ENCODE peak calls at places on chromosome 1, in six cellular contexts. I, V, Z, E, S and B are unnamed samples.

GRCh38 chr1:19481826-19482398 is 3.4 kb downstream of the CAPZB start:
- DNase-seq in I (no peak), V (no peak), Z (peak; percentile 39), E (no peak), S (no peak), B (no peak)

GRCh38 chr1:235093685-235094592 is 34.7 kb downstream of the TOMM20 start:
- DNase-seq in I (peak; percentile 83), V (peak; percentile 82), Z (peak; percentile 87), E (peak; percentile 69), S (peak; percentile 77), B (peak; percentile 86)

GRCh38 chr1:39117985-39118384 is 86.5 kb upstream of the MACF1 start:
- DNase-seq in I (no peak), V (no peak), Z (no peak), E (no peak), S (no peak), B (no peak)

GRCh38 chr1:215932558-215932957 is 365.5 kb downstream of the KCTD3 start:
- DNase-seq in I (no peak), V (no peak), Z (no peak), E (no peak), S (no peak), B (no peak)

GRCh38 chr1:54248966-54249365 is 49.0 kb downstream of the MRPL37 start:
- DNase-seq in I (no peak), V (no peak), Z (no peak), E (no peak), S (no peak), B (no peak)

GRCh38 chr1:152107289-152107983 is 7.8 kb downstream of the TCHH start:
- DNase-seq in I (no peak), V (peak; percentile 2), Z (peak; percentile 56), E (no peak), S (no peak), B (no peak)

GRCh38 chr1:224673161-224673560 is 57.0 kb downstream of the CNIH3 start:
- DNase-seq in I (no peak), V (no peak), Z (no peak), E (no peak), S (no peak), B (no peak)

GRCh38 chr1:222167111-222167510 is 380.8 kb downstream of the HHIPL2 start:
- DNase-seq in I (peak; percentile 22), V (peak; percentile 29), Z (peak; percentile 64), E (peak; percentile 16), S (peak; percentile 60), B (peak; percentile 51)

DNA sequence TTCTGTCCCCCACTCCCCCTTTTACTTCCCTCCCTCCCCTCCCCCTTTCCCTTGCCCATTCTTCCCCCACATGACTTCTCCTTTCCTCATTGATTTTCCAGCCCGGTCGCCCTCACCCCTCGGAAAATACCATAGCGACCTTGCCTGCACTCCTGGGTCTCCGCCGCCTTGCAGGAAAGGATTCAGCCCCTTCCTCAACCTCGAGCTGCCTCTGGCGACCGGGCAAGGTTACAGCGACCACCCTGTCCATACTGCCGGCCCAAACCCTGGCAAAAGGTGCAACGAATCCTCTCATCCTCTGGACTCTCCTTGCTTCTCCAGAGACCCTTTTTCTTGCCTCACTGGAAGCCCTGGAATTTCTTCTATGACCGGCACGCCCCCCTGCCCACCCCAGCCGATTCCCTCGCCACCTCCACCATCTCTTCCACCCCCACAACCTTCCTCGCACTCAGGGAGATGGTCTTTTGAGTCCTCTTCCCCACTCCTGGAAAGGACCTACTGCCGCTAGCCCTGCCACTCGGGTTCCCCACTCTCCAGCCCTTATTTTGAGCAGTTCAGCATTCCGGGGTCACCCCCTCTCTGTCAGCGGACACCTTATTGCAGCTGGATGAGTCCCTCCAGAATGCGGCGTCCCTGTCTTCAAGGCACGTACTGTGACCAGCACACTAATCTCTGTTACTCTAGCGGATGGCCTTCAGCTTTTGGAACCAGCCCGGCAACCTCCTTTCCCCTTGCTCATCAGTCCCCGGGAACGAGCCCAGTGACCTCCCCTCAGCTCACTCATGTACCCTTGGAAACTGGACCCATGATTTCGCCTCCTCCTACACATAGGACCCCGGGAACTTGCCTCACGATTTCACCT is 846 bp downstream of the NSUN4 start:
- DNase-seq in I (no peak), V (peak; percentile 91), Z (peak; percentile 30), E (no peak), S (no peak), B (peak; percentile 18)
- TF ChIP-seq CTCF in I (no peak), V (no peak), Z (no peak), E (no peak), S (no peak), B (no peak)

GRCh38 chr1:232953176-232953524 is 2.7 kb downstream of the NTPCR start:
- DNase-seq in I (no peak), V (no peak), Z (no peak), E (no peak), S (no peak), B (no peak)
- TF ChIP-seq CTCF in I (no peak), V (no peak), Z (no peak), E (no peak), S (no peak), B (no peak)

GRCh38 chr1:180167721-180168467 is 13.2 kb downstream of the QSOX1 start:
- DNase-seq in I (no peak), V (peak; percentile 85), Z (peak; percentile 80), E (no peak), S (no peak), B (no peak)
- TF ChIP-seq CTCF in I (no peak), V (no peak), Z (no peak), E (no peak), S (no peak), B (no peak)

GRCh38 chr1:201655243-201655642 is 116.3 kb downstream of the NAV1 start:
- DNase-seq in I (no peak), V (no peak), Z (peak; percentile 42), E (no peak), S (peak; percentile 73), B (peak; percentile 54)
- TF ChIP-seq CTCF in I (no peak), V (no peak), Z (no peak), E (no peak), S (peak; percentile 26), B (no peak)

GRCh38 chr1:109621402-109622101 is 1.9 kb downstream of the AMPD2 start:
- DNase-seq in I (no peak), V (no peak), Z (no peak), E (no peak), S (no peak), B (no peak)

GRCh38 chr1:109623601-109624161 is 4.0 kb downstream of the AMPD2 start:
- DNase-seq in I (no peak), V (no peak), Z (no peak), E (no peak), S (no peak), B (no peak)

GRCh38 chr1:109620890-109621289 is 1.3 kb downstream of the AMPD2 start:
- DNase-seq in I (peak; percentile 96), V (peak; percentile 96), Z (peak; percentile 90), E (peak; percentile 66), S (peak; percentile 96), B (peak; percentile 93)

GRCh38 chr1:109622895-109623294 is 3.3 kb downstream of the AMPD2 start:
- DNase-seq in I (no peak), V (no peak), Z (no peak), E (no peak), S (no peak), B (no peak)

GRCh38 chr1:109622103-109622892 is 2.7 kb downstream of the AMPD2 start:
- DNase-seq in I (no peak), V (no peak), Z (no peak), E (no peak), S (no peak), B (no peak)
- TF ChIP-seq CTCF in I (no peak), V (no peak), Z (no peak), E (no peak), S (no peak), B (no peak)

GRCh38 chr1:162357681-162358266 is 18.9 kb downstream of the SPATA46 start:
- DNase-seq in I (no peak), V (peak; percentile 22), Z (no peak), E (no peak), S (peak; percentile 71), B (no peak)
- TF ChIP-seq CTCF in I (peak; percentile 45), V (peak; percentile 47), Z (peak; percentile 49), E (peak; percentile 62), S (peak; percentile 68), B (peak; percentile 49)